ENCODE peak calls at places on chromosomes 2 and 18, in nine cellular contexts. O is GM23248, H is dorsolateral prefrontal cortex, A is mesendoderm, Y is GM23338, P is SK-N-SH, B is heart left ventricle, L is thoracic aorta, X is RWPE1. Q is an unnamed sample.

GRCh38 chr2:83282067-83282795 is 1176.8 kb downstream of the SUCLG1 start:
- DNase-seq in O (no peak), H (no peak), A (no peak), Y (no peak), P (no peak), B (no peak), L (no peak), X (no peak), Q (no peak)

GRCh38 chr2:20657522-20658235 is 6.8 kb upstream of the HS1BP3 start:
- DNase-seq in O (no peak), H (peak; percentile 6), A (no peak), Y (peak; percentile 50), P (no peak), B (no peak), L (no peak), X (no peak), Q (no peak)

GRCh38 chr2:58539973-58540372 is 298.8 kb upstream of the FANCL start:
- DNase-seq in O (no peak), H (no peak), A (peak; percentile 92), Y (peak; percentile 96), P (no peak), B (no peak), L (no peak), X (no peak), Q (no peak)

GRCh38 chr2:217958889-217959235 is 43.9 kb downstream of the TNS1 start:
- DNase-seq in O (no peak), H (peak; percentile 25), A (no peak), Y (no peak), P (no peak), B (no peak), L (no peak), X (no peak), Q (no peak)

GRCh38 chr2:211127501-211127900 is 571.1 kb downstream of the CPS1 start:
- DNase-seq in O (no peak), H (no peak), A (no peak), Y (no peak), P (no peak), B (no peak), L (no peak), X (no peak), Q (no peak)

GRCh38 chr18:32091724-32092421 is at the start of gene RNF138:
- DNase-seq in O (peak; percentile 91), H (peak; percentile 84), A (peak; percentile 92), Y (peak; percentile 91), P (peak; percentile 89), B (peak; percentile 86), L (peak; percentile 39), X (peak; percentile 68), Q (peak; percentile 77)

GRCh38 chr2:177758591-177759371 is 313.8 kb downstream of the PDE11A start:
- DNase-seq in O (peak; percentile 76), H (peak; percentile 51), A (peak; percentile 80), Y (peak; percentile 82), P (peak; percentile 51), B (peak; percentile 23), L (no peak), X (peak; percentile 14), Q (peak; percentile 15)

GRCh38 chr2:127381762-127382161 is 6.0 kb downstream of the MAP3K2 start:
- DNase-seq in O (no peak), H (no peak), A (no peak), Y (no peak), P (no peak), B (no peak), L (no peak), X (peak; percentile 36), Q (no peak)

GRCh38 chr2:232228332-232228731 is 150.2 kb upstream of the ALPP start:
- DNase-seq in O (no peak), H (no peak), A (no peak), Y (no peak), P (no peak), B (no peak), L (no peak), X (no peak), Q (no peak)

GRCh38 chr2:231162036-231162345 is 36.4 kb upstream of the ARMC9 start:
- DNase-seq in O (peak; percentile 92), H (no peak), A (no peak), Y (no peak), P (no peak), B (no peak), L (no peak), X (no peak), Q (no peak)

GRCh38 chr2:187093771-187094412 is 244.9 kb upstream of the ZSWIM2 start:
- DNase-seq in O (no peak), H (no peak), A (no peak), Y (no peak), P (no peak), B (no peak), L (no peak), X (no peak), Q (no peak)

GRCh38 chr2:206836722-206837121 is 71.3 kb downstream of the FASTKD2 start:
- DNase-seq in O (no peak), H (no peak), A (no peak), Y (no peak), P (no peak), B (no peak), L (no peak), X (no peak), Q (no peak)

GRCh38 chr18:11989174-11989573 is 7.9 kb downstream of the IMPA2 start:
- DNase-seq in O (no peak), H (no peak), A (no peak), Y (no peak), P (no peak), B (no peak), L (no peak), X (no peak), Q (no peak)

GRCh38 chr2:67290451-67290991 is 106.6 kb upstream of the ETAA1 start:
- DNase-seq in O (peak; percentile 87), H (no peak), A (no peak), Y (no peak), P (no peak), B (no peak), L (no peak), X (peak; percentile 81), Q (no peak)

GRCh38 chr2:237596856-237597679 is 6.5 kb upstream of the RAB17 start:
- DNase-seq in O (no peak), H (no peak), A (no peak), Y (no peak), P (no peak), B (no peak), L (no peak), X (no peak), Q (no peak)

GRCh38 chr2:47907097-47907781 is 941 bp upstream of the FBXO11 start:
- DNase-seq in O (peak; percentile 45), H (no peak), A (peak; percentile 37), Y (peak; percentile 63), P (no peak), B (no peak), L (no peak), X (no peak), Q (no peak)

DNA sequence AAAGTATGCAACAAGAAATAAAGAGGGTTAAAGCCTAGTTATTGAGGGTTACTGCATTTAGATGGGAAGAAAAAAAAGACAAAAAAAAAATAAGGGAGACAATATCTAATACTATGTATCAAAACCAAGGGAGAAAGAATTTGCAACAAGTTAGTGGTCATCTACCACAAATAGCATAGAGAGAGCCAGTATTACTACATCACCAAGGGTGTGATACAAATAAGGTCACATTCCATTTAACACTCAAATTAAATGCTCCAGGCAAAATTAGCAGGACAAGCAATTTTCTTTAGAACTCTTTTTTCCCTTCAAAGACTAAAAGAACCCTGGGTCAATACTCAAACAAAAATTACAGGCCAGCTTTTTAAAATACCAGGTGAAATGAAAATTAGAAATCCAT is 115.0 kb upstream of the GULP1 start:
- DNase-seq in O (peak; percentile 31), H (no peak), A (no peak), Y (no peak), P (no peak), B (no peak), L (no peak), X (no peak), Q (no peak)
- H3K27ac ChIP-seq in O (no peak overlapping the region), H (no peak overlapping the region), A (no peak overlapping the region), Y (no peak overlapping the region), P (no peak overlapping the region), B (no peak overlapping the region), L (no peak overlapping the region), X (no peak overlapping the region), Q (no peak overlapping the region)

DNA sequence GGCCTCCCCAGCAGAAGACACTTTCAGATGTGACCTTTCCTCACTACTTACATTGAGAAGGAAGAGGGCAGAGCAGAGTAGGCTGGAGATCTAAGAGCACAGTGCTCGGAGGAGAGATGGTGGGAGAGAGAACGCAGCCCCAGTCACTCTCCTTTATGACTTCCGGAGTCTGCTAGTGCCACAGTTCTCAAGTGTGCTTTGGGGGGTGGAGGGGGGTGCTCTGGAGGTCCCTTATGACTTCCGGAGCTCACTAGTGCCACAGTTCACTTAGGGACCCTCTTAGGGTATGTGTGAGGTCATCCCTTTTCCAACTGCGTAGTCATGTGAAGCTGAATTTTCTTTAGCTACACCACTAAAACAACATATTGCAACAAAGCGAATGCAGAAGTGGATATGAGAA is 153.7 kb upstream of the KCTD1 start:
- DNase-seq in O (no peak), H (no peak), A (no peak), Y (no peak), P (no peak), B (no peak), L (no peak), X (no peak), Q (no peak)
- H3K27ac ChIP-seq in O (no peak overlapping the region), H (no peak overlapping the region), A (no peak overlapping the region), Y (no peak overlapping the region), P (no peak overlapping the region), B (no peak overlapping the region), L (no peak overlapping the region), X (no peak overlapping the region), Q (no peak overlapping the region)

DNA sequence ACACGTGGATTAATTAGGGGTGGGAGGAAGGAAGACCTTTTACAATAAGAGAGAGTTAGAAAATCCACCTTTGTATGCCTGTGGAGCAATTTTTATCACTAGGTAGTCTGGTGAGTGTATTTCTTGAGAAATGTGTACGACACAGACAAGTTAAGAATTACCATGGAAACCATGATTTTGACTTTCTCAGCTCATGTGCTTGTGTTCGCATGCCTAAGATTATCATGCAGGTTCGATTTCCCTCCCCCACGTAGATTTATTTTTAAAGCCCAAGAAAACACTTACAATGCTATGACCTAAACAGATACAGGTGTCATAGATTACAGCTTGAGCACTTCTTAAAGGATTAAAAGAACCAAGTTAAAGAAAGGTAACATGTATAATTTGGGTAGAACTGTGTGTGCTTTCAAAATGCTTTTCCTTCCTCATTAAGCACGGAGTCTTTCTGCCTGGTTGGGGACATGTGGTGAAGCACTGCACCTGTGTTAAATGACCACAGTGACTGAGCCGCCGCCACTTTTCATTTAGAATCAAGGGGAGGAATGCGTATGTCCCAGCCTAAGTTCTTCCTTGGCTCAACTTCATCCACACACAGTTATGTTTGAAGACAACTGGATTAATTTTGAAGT is 16.6 kb downstream of the SERTAD2 start:
- DNase-seq in O (no peak), H (no peak), A (no peak), Y (no peak), P (no peak), B (no peak), L (no peak), X (no peak), Q (no peak)
- H3K27ac ChIP-seq in O (peak overlapping the region; percentile 8), H (peak overlapping the region; percentile 34), A (no peak overlapping the region), Y (no peak overlapping the region), P (no peak overlapping the region), B (no peak overlapping the region), L (no peak overlapping the region), X (no peak overlapping the region), Q (no peak overlapping the region)

DNA sequence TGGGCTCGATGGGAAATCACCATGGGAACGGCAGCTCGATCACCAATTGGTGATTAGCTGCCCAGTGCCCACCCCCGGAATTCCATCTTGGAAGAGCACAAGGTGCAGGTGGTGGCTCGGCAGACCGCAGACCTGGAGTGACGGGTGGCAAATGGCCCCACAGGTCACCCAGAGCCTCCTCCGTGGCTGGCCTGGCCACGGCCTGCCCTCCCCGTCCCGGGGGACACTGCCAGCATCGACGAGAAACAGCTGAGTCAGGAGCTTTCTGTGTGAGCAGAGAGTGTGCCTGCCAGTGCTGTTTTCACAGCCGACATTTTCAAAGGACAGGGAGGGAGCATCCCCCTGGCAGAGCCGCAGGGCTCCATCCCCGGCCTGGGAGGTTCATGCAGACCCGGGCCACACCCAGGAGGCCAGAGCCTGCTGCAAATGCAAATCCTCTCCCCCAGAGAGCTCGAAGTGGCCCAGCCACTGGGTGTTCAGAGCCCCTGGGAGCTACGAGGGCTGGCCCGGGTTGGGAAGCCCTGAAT is 176.5 kb upstream of the MYT1L start:
- DNase-seq in O (no peak), H (no peak), A (no peak), Y (no peak), P (no peak), B (no peak), L (no peak), X (no peak), Q (no peak)
- H3K27ac ChIP-seq in O (no peak overlapping the region), H (peak overlapping the region; percentile 51), A (no peak overlapping the region), Y (no peak overlapping the region), P (no peak overlapping the region), B (no peak overlapping the region), L (no peak overlapping the region), X (no peak overlapping the region), Q (no peak overlapping the region)

Q was measured in substantia nigra.